ENCODE peak calls at places on chromosomes 4 and X, in nine cellular contexts. U is fibroblast of gingiva; X is activated CD4-positive, alpha-beta T cell treated with anti-CD3 and anti-CD28 coated beads for 48 hours; A is NCI-H69; O is A549; H is Right ventricle myocardium superior; J is globus pallidus; W is T-helper 9 cell; V is H1. F is an unnamed sample.

GRCh38 chrX:21400408-21401121 is 26.3 kb downstream of the CNKSR2 start:
- DNase-seq in U (no peak), X (no peak), A (no peak), O (no peak), H (no peak), J (no peak), W (no peak), V (no peak), F (no peak)

GRCh38 chr4:2932951-2933565 is 30.1 kb downstream of the NOP14 start:
- DNase-seq in U (no peak), X (no peak), A (no peak), O (no peak), H (peak; percentile 51), J (no peak), W (no peak), V (no peak), F (no peak)

GRCh38 chr4:122458625-122459024 is 2.1 kb upstream of the IL2 start:
- DNase-seq in U (no peak), X (peak; percentile 63), A (no peak), O (no peak), H (no peak), J (no peak), W (no peak), V (no peak), F (peak; percentile 8)

GRCh38 chrX:103889216-103889615 is 57.2 kb upstream of the RAB9B start:
- DNase-seq in U (no peak), X (no peak), A (no peak), O (no peak), H (no peak), J (no peak), W (no peak), V (no peak), F (no peak)

GRCh38 chrX:41922125-41922521 is 1.2 kb downstream of the CASK start:
- DNase-seq in U (no peak), X (peak; percentile 41), A (peak; percentile 62), O (no peak), H (no peak), J (peak; percentile 20), W (peak; percentile 9), V (no peak), F (no peak)

GRCh38 chr4:27293831-27294230 is 433.2 kb downstream of the STIM2 start:
- DNase-seq in U (no peak), X (no peak), A (no peak), O (no peak), H (no peak), J (no peak), W (no peak), V (no peak), F (no peak)

GRCh38 chr4:137531951-137532868 is at the start of gene PCDH18:
- DNase-seq in U (peak; percentile 99), X (peak; percentile 23), A (peak; percentile 93), O (no peak), H (peak; percentile 88), J (peak; percentile 84), W (no peak), V (peak; percentile 68), F (no peak)

GRCh38 chrX:136687457-136687856 is 39.5 kb downstream of the CD40LG start:
- DNase-seq in U (no peak), X (peak; percentile 42), A (no peak), O (no peak), H (no peak), J (no peak), W (no peak), V (no peak), F (no peak)

GRCh38 chr4:653080-653821 is 20.8 kb downstream of the ATP5ME start:
- DNase-seq in U (no peak), X (no peak), A (no peak), O (no peak), H (no peak), J (peak; percentile 65), W (no peak), V (no peak), F (no peak)

GRCh38 chrX:51461053-51462050 is 35.0 kb downstream of the NUDT11 start:
- DNase-seq in U (peak; percentile 7), X (no peak), A (peak; percentile 40), O (peak; percentile 53), H (no peak), J (peak; percentile 5), W (no peak), V (no peak), F (peak; percentile 11)

GRCh38 chr4:99947190-99947578 is 766 bp upstream of the DNAJB14 start:
- DNase-seq in U (no peak), X (no peak), A (no peak), O (no peak), H (no peak), J (no peak), W (no peak), V (no peak), F (no peak)

GRCh38 chr4:52260507-52261302 is 209.6 kb downstream of the SPATA18 start:
- DNase-seq in U (no peak), X (no peak), A (peak; percentile 66), O (no peak), H (peak; percentile 57), J (peak; percentile 60), W (no peak), V (no peak), F (no peak)

GRCh38 chr4:151604238-151604637 is 156.6 kb downstream of the GATB start:
- DNase-seq in U (peak; percentile 17), X (no peak), A (peak; percentile 1), O (peak; percentile 3), H (no peak), J (no peak), W (no peak), V (no peak), F (no peak)

GRCh38 chr4:40710484-40711269 is 39.1 kb upstream of the NSUN7 start:
- DNase-seq in U (peak; percentile 73), X (no peak), A (no peak), O (no peak), H (no peak), J (no peak), W (no peak), V (no peak), F (no peak)

GRCh38 chr4:15656038-15656470 is 897 bp upstream of the FBXL5 start:
- DNase-seq in U (peak; percentile 10), X (no peak), A (peak; percentile 41), O (no peak), H (peak; percentile 39), J (no peak), W (no peak), V (peak; percentile 75), F (no peak)

GRCh38 chr4:153451931-153452660 is 14.1 kb upstream of the TMEM131L start:
- DNase-seq in U (peak; percentile 17), X (no peak), A (no peak), O (no peak), H (peak; percentile 46), J (no peak), W (no peak), V (peak; percentile 67), F (no peak)

GRCh38 chrX:2502668-2503519 is 2.1 kb upstream of the DHRSX start:
- DNase-seq in U (peak; percentile 57), X (no peak), A (no peak), O (peak; percentile 89), H (no peak), J (no peak), W (no peak), V (no peak), F (no peak)

GRCh38 chr4:110597582-110597981 is 25.3 kb downstream of the PITX2 start:
- DNase-seq in U (no peak), X (no peak), A (no peak), O (no peak), H (no peak), J (no peak), W (no peak), V (no peak), F (no peak)

GRCh38 chr4:107825072-107825789 is 499 bp downstream of the SGMS2 start:
- DNase-seq in U (peak; percentile 57), X (peak; percentile 3), A (peak; percentile 68), O (peak; percentile 37), H (no peak), J (no peak), W (no peak), V (peak; percentile 63), F (no peak)

GRCh38 chr4:877502-877901 is 51.6 kb upstream of the CPLX1 start:
- DNase-seq in U (no peak), X (no peak), A (no peak), O (no peak), H (no peak), J (no peak), W (no peak), V (no peak), F (no peak)

GRCh38 chrX:134886201-134886600 is 104.6 kb upstream of the SMIM10 start:
- DNase-seq in U (no peak), X (no peak), A (peak; percentile 69), O (peak; percentile 20), H (no peak), J (no peak), W (no peak), V (no peak), F (no peak)

GRCh38 chr4:187606581-187606980 is 389.0 kb upstream of the ZFP42 start:
- DNase-seq in U (peak; percentile 32), X (peak; percentile 8), A (peak; percentile 83), O (peak; percentile 54), H (no peak), J (peak; percentile 31), W (no peak), V (peak; percentile 56), F (peak; percentile 46)

GRCh38 chrX:110021180-110022022 is 18.5 kb downstream of the TMEM164 start:
- DNase-seq in U (peak; percentile 73), X (no peak), A (peak; percentile 71), O (no peak), H (no peak), J (no peak), W (no peak), V (no peak), F (no peak)

GRCh38 chrX:130120746-130121504 is 10.6 kb upstream of the ELF4 start:
- DNase-seq in U (peak; percentile 77), X (peak; percentile 75), A (peak; percentile 71), O (peak; percentile 73), H (peak; percentile 85), J (peak; percentile 41), W (peak; percentile 56), V (peak; percentile 79), F (peak; percentile 79)

GRCh38 chr4:134320048-134320447 is 118.5 kb upstream of the PABPC4L start:
- DNase-seq in U (no peak), X (no peak), A (no peak), O (no peak), H (no peak), J (no peak), W (no peak), V (no peak), F (no peak)

GRCh38 chrX:120036704-120037103 is 40.8 kb downstream of the RHOXF2B start:
- DNase-seq in U (no peak), X (no peak), A (no peak), O (no peak), H (no peak), J (no peak), W (no peak), V (no peak), F (no peak)

GRCh38 chr4:66187175-66187720 is 517.0 kb upstream of the EPHA5 start:
- DNase-seq in U (no peak), X (no peak), A (peak; percentile 53), O (no peak), H (no peak), J (no peak), W (no peak), V (no peak), F (no peak)

GRCh38 chr4:38243385-38244053 is 283.3 kb downstream of the PTTG2 start:
- DNase-seq in U (no peak), X (no peak), A (no peak), O (no peak), H (no peak), J (no peak), W (no peak), V (peak; percentile 6), F (no peak)

GRCh38 chrX:56797966-56798711 is 69.1 kb downstream of the NBDY start:
- DNase-seq in U (peak; percentile 71), X (no peak), A (no peak), O (no peak), H (no peak), J (no peak), W (no peak), V (peak; percentile 8), F (no peak)

GRCh38 chr4:145279122-145279960 is 99.0 kb upstream of the OTUD4 start:
- DNase-seq in U (peak; percentile 51), X (no peak), A (peak; percentile 48), O (no peak), H (no peak), J (no peak), W (no peak), V (no peak), F (no peak)

GRCh38 chrX:1411331-1411730 is 19.4 kb upstream of the SLC25A6 start:
- DNase-seq in U (peak; percentile 35), X (peak; percentile 1), A (no peak), O (no peak), H (no peak), J (no peak), W (no peak), V (no peak), F (peak; percentile 21)